ENCODE peak calls at places on chromosome 1, in ten cellular contexts. L is suprapubic skin, D is HCT116, V is prostate gland, Z is transverse colon, W is stomach, S is breast epithelium, E is vagina, N is H1, G is GM12878. X is an unnamed sample.

GRCh38 chr1:87201768-87202167 is 126.9 kb upstream of the LMO4 start:
- DNase-seq in Z (no peak), N (no peak), S (no peak), W (no peak), E (no peak), D (no peak), V (no peak), L (no peak), G (no peak), X (no peak)

GRCh38 chr1:181317261-181317924 is 165.9 kb upstream of the CACNA1E start:
- DNase-seq in E (no peak), L (no peak), W (no peak), N (no peak), V (no peak), D (no peak), G (no peak), S (no peak), Z (no peak), X (no peak)

GRCh38 chr1:33710989-33711388 is 152.9 kb upstream of the HMGB4 start:
- DNase-seq in V (no peak), N (no peak), S (no peak), E (peak; percentile 29), D (no peak), Z (no peak), G (no peak), L (no peak), W (no peak), X (no peak)

GRCh38 chr1:229229721-229230135 is 41.2 kb upstream of the RAB4A start:
- DNase-seq in W (peak; percentile 76), V (peak; percentile 85), Z (peak; percentile 40), D (no peak), E (no peak), L (peak; percentile 86), S (peak; percentile 96), G (no peak), N (no peak), X (no peak)

GRCh38 chr1:85992756-85993155 is 163.8 kb downstream of the COL24A1 start:
- DNase-seq in E (no peak), W (no peak), V (no peak), N (no peak), L (no peak), Z (no peak), S (no peak), D (no peak), G (no peak), X (no peak)

GRCh38 chr1:39575191-39576015 is 1.2 kb downstream of the PABPC4 start:
- DNase-seq in G (no peak), L (peak; percentile 80), D (no peak), N (no peak), V (peak; percentile 40), W (peak; percentile 69), Z (peak; percentile 58), E (no peak), S (peak; percentile 32), X (no peak)

GRCh38 chr1:182795563-182796228 is 6.1 kb downstream of the NPL start:
- DNase-seq in N (no peak), S (no peak), W (no peak), L (no peak), G (no peak), D (no peak), Z (no peak), V (peak; percentile 21), E (no peak), X (peak; percentile 91)

GRCh38 chr1:175597206-175597605 is 146.2 kb downstream of the TNR start:
- DNase-seq in D (no peak), W (no peak), G (no peak), V (no peak), N (no peak), E (no peak), Z (no peak), S (no peak), L (no peak), X (no peak)

GRCh38 chr1:99599678-99600175 is 46.2 kb upstream of the PALMD start:
- DNase-seq in W (no peak), G (no peak), L (no peak), S (no peak), N (no peak), Z (no peak), E (no peak), V (no peak), D (peak; percentile 0), X (no peak)

GRCh38 chr1:39453603-39454002 is 37.8 kb upstream of the BMP8A start:
- DNase-seq in D (no peak), V (no peak), S (no peak), E (no peak), W (peak; percentile 57), Z (peak; percentile 56), L (peak; percentile 74), N (no peak), G (no peak), X (no peak)

GRCh38 chr1:234999513-234999940 is 129.1 kb downstream of the TOMM20 start:
- DNase-seq in N (no peak), D (no peak), Z (no peak), S (no peak), W (no peak), V (no peak), E (no peak), G (no peak), L (no peak), X (no peak)

GRCh38 chr1:27350673-27351540 is 9.1 kb downstream of the SYTL1 start:
- DNase-seq in L (no peak), Z (peak; percentile 45), E (no peak), G (no peak), S (no peak), D (no peak), W (no peak), N (peak; percentile 96), V (no peak), X (no peak)

GRCh38 chr1:165411396-165411795 is 33.5 kb downstream of the RXRG start:
- DNase-seq in L (no peak), W (no peak), D (no peak), G (no peak), S (no peak), V (no peak), E (no peak), Z (no peak), N (no peak), X (no peak)

GRCh38 chr1:25232027-25232865 is at the start of gene SYF2:
- DNase-seq in S (peak; percentile 90), L (peak; percentile 97), V (peak; percentile 86), W (peak; percentile 88), E (peak; percentile 94), G (peak; percentile 81), D (peak; percentile 84), Z (peak; percentile 92), N (peak; percentile 78), X (peak; percentile 95)
- TF ChIP-seq POLR2AphosphoS5 in S (peak; percentile 93), L (peak; percentile 66), V (peak; percentile 96), W (peak; percentile 94), E (peak; percentile 93), G (peak; percentile 83), D (peak; percentile 62), Z (peak; percentile 77), N (peak; percentile 83), X (peak; percentile 71)

GRCh38 chr1:65149391-65149729 is 1.4 kb downstream of the AK4 start:
- DNase-seq in D (no peak), Z (no peak), E (no peak), W (no peak), G (no peak), N (no peak), L (no peak), V (no peak), S (no peak), X (no peak)
- H3K27ac ChIP-seq in D (peak overlapping the region; percentile 68), Z (peak overlapping the region; percentile 85), E (peak overlapping the region; percentile 83), W (peak overlapping the region; percentile 91), G (peak overlapping the region; percentile 55), N (no peak overlapping the region), L (peak overlapping the region; percentile 85), V (peak overlapping the region; percentile 92), S (peak overlapping the region; percentile 95), X (no peak overlapping the region)

DNA sequence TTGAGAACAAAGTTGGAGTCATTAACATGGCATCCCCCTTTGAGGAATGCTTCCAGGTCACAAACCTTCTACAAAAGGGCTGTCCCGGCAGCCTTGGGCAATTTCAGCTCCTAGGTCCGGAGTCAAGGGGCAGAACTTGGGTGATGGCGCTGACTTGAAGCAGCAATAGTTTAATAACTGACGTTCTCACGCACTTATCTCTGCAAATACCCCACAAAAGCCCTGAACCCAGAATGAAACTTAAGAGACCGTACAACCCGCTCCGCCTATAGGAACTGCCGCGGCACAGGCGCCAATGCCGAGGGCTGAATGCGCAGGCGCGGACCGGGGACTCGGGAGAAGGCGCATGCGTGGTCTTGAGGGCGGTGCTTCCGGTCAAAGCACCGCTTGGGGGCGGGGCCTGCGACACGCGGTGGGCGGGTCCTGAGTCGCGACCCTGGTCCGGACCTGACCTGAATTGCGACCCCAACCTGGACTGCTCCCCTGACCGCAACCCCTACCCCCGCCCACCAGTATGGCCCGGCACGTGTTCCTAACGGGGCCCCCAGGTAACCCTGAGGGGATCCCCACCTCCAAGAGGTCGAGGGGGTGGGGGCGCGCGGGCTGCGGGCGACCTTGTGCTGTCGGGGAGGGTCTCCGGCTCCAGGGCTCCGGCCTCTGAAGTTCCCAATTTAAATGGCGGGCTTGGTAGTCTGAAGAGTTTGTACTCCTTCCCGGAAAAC is at the start of gene NTPCR:
- DNase-seq in N (peak; percentile 88), Z (peak; percentile 97), L (peak; percentile 94), E (no peak), D (peak; percentile 83), V (peak; percentile 90), S (peak; percentile 80), G (peak; percentile 79), W (peak; percentile 96), X (peak; percentile 88)
- TF ChIP-seq CTCF in N (no peak), Z (no peak), L (no peak), E (no peak), D (no peak), V (peak; percentile 30), S (no peak), G (no peak), W (no peak), X (no peak)

GRCh38 chr1:18927082-18927653 is 24.8 kb upstream of the ALDH4A1 start:
- DNase-seq in G (no peak), L (no peak), V (no peak), Z (peak; percentile 38), S (no peak), N (no peak), D (no peak), E (no peak), W (no peak), X (no peak)
- TF ChIP-seq POLR2AphosphoS5 in G (no peak), L (no peak), V (no peak), Z (no peak), S (no peak), N (no peak), D (no peak), E (no peak), W (no peak), X (no peak)

DNA sequence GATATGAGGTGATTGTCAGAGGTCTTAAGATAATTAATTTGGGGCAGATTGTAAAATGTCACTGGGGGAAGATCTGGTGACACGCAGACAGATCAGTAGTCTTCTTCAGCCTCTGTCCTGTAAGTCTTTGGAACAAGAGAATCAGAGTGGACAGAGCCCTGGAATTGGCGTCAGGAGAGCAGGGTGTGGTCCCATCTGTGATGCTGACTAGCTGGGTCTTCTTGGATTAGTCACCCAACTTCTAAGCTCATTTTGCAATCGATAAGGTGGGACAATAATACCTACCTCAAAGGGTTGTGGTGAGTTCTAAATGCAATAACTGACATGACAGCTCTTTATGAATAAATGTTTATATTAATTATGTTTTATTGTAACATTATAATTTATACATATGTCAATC is 4.8 kb downstream of the FASLG start:
- DNase-seq in S (no peak), G (no peak), N (no peak), Z (no peak), L (no peak), W (no peak), D (no peak), V (no peak), E (no peak), X (no peak)
- H3K27ac ChIP-seq in S (no peak overlapping the region), G (no peak overlapping the region), N (no peak overlapping the region), Z (no peak overlapping the region), L (no peak overlapping the region), W (no peak overlapping the region), D (no peak overlapping the region), V (no peak overlapping the region), E (no peak overlapping the region), X (no peak overlapping the region)

X was measured in HL-60.